ENCODE peak calls at places on chromosomes 5 and 9, in eight cellular contexts. One of them, this sample, is unnamed.
A peak's percentile ranks its signal among the peaks of the same experiment; 100 is the strongest.

GRCh38 chr5:170080786-170081445 is 24.8 kb upstream of the FOXI1 start:
- DNase-seq in GM23248: no peak
- DNase-seq in fibroblast of mammary gland: no peak
- DNase-seq in KBM-7: no peak
- DNase-seq in OCI-LY7: no peak
- DNase-seq in right lobe of liver: no peak
- DNase-seq in CD4-positive, alpha-beta memory T cell: no peak
- DNase-seq in SJSA1: no peak
- DNase-seq in this sample: no peak

GRCh38 chr5:151086905-151087360 is 6.1 kb upstream of the TNIP1 start:
- DNase-seq in right lobe of liver: no peak
- DNase-seq in KBM-7: no peak
- DNase-seq in OCI-LY7: peak; percentile 51
- DNase-seq in CD4-positive, alpha-beta memory T cell: peak; percentile 67
- DNase-seq in GM23248: no peak
- DNase-seq in SJSA1: peak; percentile 72
- DNase-seq in fibroblast of mammary gland: no peak
- DNase-seq in this sample: no peak

GRCh38 chr5:35313296-35313695 is 83.0 kb upstream of the PRLR start:
- DNase-seq in GM23248: peak; percentile 84
- DNase-seq in OCI-LY7: no peak
- DNase-seq in fibroblast of mammary gland: peak; percentile 83
- DNase-seq in SJSA1: no peak
- DNase-seq in right lobe of liver: no peak
- DNase-seq in CD4-positive, alpha-beta memory T cell: no peak
- DNase-seq in KBM-7: no peak
- DNase-seq in this sample: peak; percentile 96

GRCh38 chr5:127824126-127824525 is 120.9 kb downstream of the CCDC192 start:
- DNase-seq in KBM-7: no peak
- DNase-seq in GM23248: no peak
- DNase-seq in SJSA1: no peak
- DNase-seq in OCI-LY7: no peak
- DNase-seq in fibroblast of mammary gland: no peak
- DNase-seq in right lobe of liver: no peak
- DNase-seq in CD4-positive, alpha-beta memory T cell: no peak
- DNase-seq in this sample: no peak

GRCh38 chr5:102867999-102868662 is 113.0 kb downstream of the PAM start:
- DNase-seq in KBM-7: no peak
- DNase-seq in fibroblast of mammary gland: peak; percentile 17
- DNase-seq in SJSA1: peak; percentile 51
- DNase-seq in GM23248: peak; percentile 64
- DNase-seq in OCI-LY7: no peak
- DNase-seq in right lobe of liver: no peak
- DNase-seq in CD4-positive, alpha-beta memory T cell: no peak
- DNase-seq in this sample: peak; percentile 52

GRCh38 chr5:89229331-89230070 is 346.5 kb upstream of the MEF2C start:
- DNase-seq in right lobe of liver: no peak
- DNase-seq in fibroblast of mammary gland: no peak
- DNase-seq in CD4-positive, alpha-beta memory T cell: no peak
- DNase-seq in GM23248: no peak
- DNase-seq in OCI-LY7: no peak
- DNase-seq in SJSA1: no peak
- DNase-seq in KBM-7: no peak
- DNase-seq in this sample: no peak

GRCh38 chr5:28542968-28543367 is 1504.6 kb upstream of the CDH9 start:
- DNase-seq in fibroblast of mammary gland: peak; percentile 71
- DNase-seq in OCI-LY7: no peak
- DNase-seq in right lobe of liver: no peak
- DNase-seq in SJSA1: no peak
- DNase-seq in CD4-positive, alpha-beta memory T cell: no peak
- DNase-seq in KBM-7: no peak
- DNase-seq in GM23248: peak; percentile 0
- DNase-seq in this sample: peak; percentile 29

GRCh38 chr9:87336914-87337333 is 160.7 kb upstream of the DAPK1 start:
- DNase-seq in right lobe of liver: no peak
- DNase-seq in OCI-LY7: peak; percentile 71
- DNase-seq in SJSA1: no peak
- DNase-seq in GM23248: peak; percentile 92
- DNase-seq in CD4-positive, alpha-beta memory T cell: peak; percentile 3
- DNase-seq in KBM-7: peak; percentile 58
- DNase-seq in fibroblast of mammary gland: peak; percentile 86
- DNase-seq in this sample: peak; percentile 58

GRCh38 chr5:140220032-140220697 is 45.2 kb downstream of the CYSTM1 start:
- DNase-seq in right lobe of liver: no peak
- DNase-seq in CD4-positive, alpha-beta memory T cell: no peak
- DNase-seq in SJSA1: peak; percentile 72
- DNase-seq in OCI-LY7: no peak
- DNase-seq in fibroblast of mammary gland: peak; percentile 61
- DNase-seq in GM23248: peak; percentile 75
- DNase-seq in KBM-7: no peak
- DNase-seq in this sample: no peak

GRCh38 chr9:113461285-113461684 is 2.2 kb upstream of the RGS3 start:
- DNase-seq in SJSA1: no peak
- DNase-seq in CD4-positive, alpha-beta memory T cell: no peak
- DNase-seq in fibroblast of mammary gland: no peak
- DNase-seq in GM23248: no peak
- DNase-seq in right lobe of liver: no peak
- DNase-seq in OCI-LY7: no peak
- DNase-seq in KBM-7: no peak
- DNase-seq in this sample: no peak

GRCh38 chr9:92637331-92637730 is 32.6 kb downstream of the IPPK start:
- DNase-seq in KBM-7: no peak
- DNase-seq in right lobe of liver: peak; percentile 43
- DNase-seq in GM23248: no peak
- DNase-seq in SJSA1: no peak
- DNase-seq in fibroblast of mammary gland: no peak
- DNase-seq in OCI-LY7: no peak
- DNase-seq in CD4-positive, alpha-beta memory T cell: no peak
- DNase-seq in this sample: no peak

GRCh38 chr5:180618830-180619562 is 27.7 kb upstream of the SCGB3A1 start:
- DNase-seq in fibroblast of mammary gland: peak; percentile 47
- DNase-seq in GM23248: peak; percentile 64
- DNase-seq in OCI-LY7: no peak
- DNase-seq in CD4-positive, alpha-beta memory T cell: peak; percentile 17
- DNase-seq in right lobe of liver: no peak
- DNase-seq in KBM-7: no peak
- DNase-seq in SJSA1: peak; percentile 27
- DNase-seq in this sample: no peak

GRCh38 chr9:131257266-131258025 is 18.9 kb downstream of the FAM78A start:
- DNase-seq in OCI-LY7: no peak
- DNase-seq in SJSA1: no peak
- DNase-seq in KBM-7: no peak
- DNase-seq in right lobe of liver: peak; percentile 50
- DNase-seq in CD4-positive, alpha-beta memory T cell: no peak
- DNase-seq in GM23248: no peak
- DNase-seq in fibroblast of mammary gland: no peak
- DNase-seq in this sample: no peak

GRCh38 chr9:37758747-37759146 is 5.1 kb downstream of the TRMT10B start:
- DNase-seq in GM23248: no peak
- DNase-seq in right lobe of liver: no peak
- DNase-seq in SJSA1: no peak
- DNase-seq in OCI-LY7: no peak
- DNase-seq in KBM-7: no peak
- DNase-seq in CD4-positive, alpha-beta memory T cell: no peak
- DNase-seq in fibroblast of mammary gland: no peak
- DNase-seq in this sample: no peak

GRCh38 chr9:36543916-36544315 is 28.8 kb upstream of the MELK start:
- DNase-seq in GM23248: peak; percentile 63
- DNase-seq in OCI-LY7: no peak
- DNase-seq in right lobe of liver: no peak
- DNase-seq in CD4-positive, alpha-beta memory T cell: no peak
- DNase-seq in SJSA1: peak; percentile 66
- DNase-seq in fibroblast of mammary gland: peak; percentile 37
- DNase-seq in KBM-7: no peak
- DNase-seq in this sample: no peak

GRCh38 chr5:72517961-72518690 is 10.9 kb upstream of the ZNF366 start:
- DNase-seq in SJSA1: no peak
- DNase-seq in KBM-7: peak; percentile 83
- DNase-seq in OCI-LY7: no peak
- DNase-seq in fibroblast of mammary gland: no peak
- DNase-seq in right lobe of liver: no peak
- DNase-seq in CD4-positive, alpha-beta memory T cell: no peak
- DNase-seq in GM23248: peak; percentile 72
- DNase-seq in this sample: peak; percentile 97

GRCh38 chr5:177575488-177575887 is 16.5 kb upstream of the TMED9 start:
- DNase-seq in fibroblast of mammary gland: no peak
- DNase-seq in right lobe of liver: no peak
- DNase-seq in GM23248: no peak
- DNase-seq in OCI-LY7: no peak
- DNase-seq in SJSA1: no peak
- DNase-seq in CD4-positive, alpha-beta memory T cell: no peak
- DNase-seq in KBM-7: no peak
- DNase-seq in this sample: no peak

GRCh38 chr5:83512051-83512745 is 40.7 kb downstream of the VCAN start:
- DNase-seq in fibroblast of mammary gland: no peak
- DNase-seq in CD4-positive, alpha-beta memory T cell: no peak
- DNase-seq in SJSA1: no peak
- DNase-seq in GM23248: no peak
- DNase-seq in OCI-LY7: no peak
- DNase-seq in right lobe of liver: no peak
- DNase-seq in KBM-7: no peak
- DNase-seq in this sample: no peak

GRCh38 chr5:160260881-160261815 is 31.8 kb downstream of the FABP6 start:
- DNase-seq in fibroblast of mammary gland: peak; percentile 24
- DNase-seq in KBM-7: peak; percentile 89
- DNase-seq in SJSA1: no peak
- DNase-seq in right lobe of liver: no peak
- DNase-seq in OCI-LY7: peak; percentile 43
- DNase-seq in GM23248: no peak
- DNase-seq in CD4-positive, alpha-beta memory T cell: no peak
- DNase-seq in this sample: peak; percentile 65

GRCh38 chr9:112867275-112867991 is 23.2 kb downstream of the SLC46A2 start:
- DNase-seq in SJSA1: peak; percentile 49
- DNase-seq in GM23248: peak; percentile 88
- DNase-seq in CD4-positive, alpha-beta memory T cell: no peak
- DNase-seq in KBM-7: peak; percentile 66
- DNase-seq in fibroblast of mammary gland: peak; percentile 90
- DNase-seq in right lobe of liver: no peak
- DNase-seq in OCI-LY7: no peak
- DNase-seq in this sample: peak; percentile 83

GRCh38 chr5:167982-168660 is 23.2 kb upstream of the LRRC14B start:
- DNase-seq in CD4-positive, alpha-beta memory T cell: no peak
- DNase-seq in GM23248: peak; percentile 97
- DNase-seq in KBM-7: no peak
- DNase-seq in fibroblast of mammary gland: peak; percentile 99
- DNase-seq in SJSA1: peak; percentile 86
- DNase-seq in OCI-LY7: no peak
- DNase-seq in right lobe of liver: peak; percentile 39
- DNase-seq in this sample: no peak

GRCh38 chr5:72209515-72210115 is 102.3 kb downstream of the MAP1B start:
- DNase-seq in SJSA1: no peak
- DNase-seq in CD4-positive, alpha-beta memory T cell: no peak
- DNase-seq in KBM-7: no peak
- DNase-seq in right lobe of liver: no peak
- DNase-seq in GM23248: peak; percentile 29
- DNase-seq in fibroblast of mammary gland: no peak
- DNase-seq in OCI-LY7: no peak
- DNase-seq in this sample: no peak

GRCh38 chr9:2234371-2234893 is 219.3 kb downstream of the SMARCA2 start:
- DNase-seq in fibroblast of mammary gland: no peak
- DNase-seq in OCI-LY7: no peak
- DNase-seq in SJSA1: no peak
- DNase-seq in KBM-7: no peak
- DNase-seq in CD4-positive, alpha-beta memory T cell: no peak
- DNase-seq in right lobe of liver: no peak
- DNase-seq in GM23248: peak; percentile 63
- DNase-seq in this sample: no peak

GRCh38 chr9:105191508-105192118 is 52.8 kb upstream of the SLC44A1 start:
- DNase-seq in CD4-positive, alpha-beta memory T cell: no peak
- DNase-seq in SJSA1: no peak
- DNase-seq in OCI-LY7: no peak
- DNase-seq in right lobe of liver: no peak
- DNase-seq in fibroblast of mammary gland: peak; percentile 92
- DNase-seq in GM23248: peak; percentile 70
- DNase-seq in KBM-7: peak; percentile 57
- DNase-seq in this sample: peak; percentile 99

GRCh38 chr5:4862500-4862899 is 277.6 kb upstream of the ADAMTS16 start:
- DNase-seq in fibroblast of mammary gland: peak; percentile 60
- DNase-seq in GM23248: peak; percentile 66
- DNase-seq in KBM-7: peak; percentile 31
- DNase-seq in OCI-LY7: peak; percentile 41
- DNase-seq in right lobe of liver: no peak
- DNase-seq in CD4-positive, alpha-beta memory T cell: no peak
- DNase-seq in SJSA1: peak; percentile 26
- DNase-seq in this sample: peak; percentile 6

GRCh38 chr9:23825143-23825531 is 903 bp downstream of the ELAVL2 start:
- DNase-seq in SJSA1: no peak
- DNase-seq in CD4-positive, alpha-beta memory T cell: no peak
- DNase-seq in right lobe of liver: no peak
- DNase-seq in fibroblast of mammary gland: no peak
- DNase-seq in KBM-7: no peak
- DNase-seq in OCI-LY7: no peak
- DNase-seq in GM23248: no peak
- DNase-seq in this sample: no peak

GRCh38 chr5:132263548-132264261 is 6.2 kb downstream of the PDLIM4 start:
- DNase-seq in fibroblast of mammary gland: peak; percentile 99
- DNase-seq in GM23248: peak; percentile 95
- DNase-seq in CD4-positive, alpha-beta memory T cell: no peak
- DNase-seq in OCI-LY7: no peak
- DNase-seq in right lobe of liver: no peak
- DNase-seq in KBM-7: no peak
- DNase-seq in SJSA1: peak; percentile 85
- DNase-seq in this sample: no peak

GRCh38 chr9:130137870-130138653 is 34.1 kb upstream of the NCS1 start:
- DNase-seq in KBM-7: peak; percentile 45
- DNase-seq in CD4-positive, alpha-beta memory T cell: no peak
- DNase-seq in GM23248: peak; percentile 97
- DNase-seq in OCI-LY7: no peak
- DNase-seq in fibroblast of mammary gland: peak; percentile 97
- DNase-seq in right lobe of liver: no peak
- DNase-seq in SJSA1: peak; percentile 64
- DNase-seq in this sample: peak; percentile 25

GRCh38 chr5:175207321-175208040 is 236.5 kb downstream of the DRD1 start:
- DNase-seq in OCI-LY7: no peak
- DNase-seq in SJSA1: no peak
- DNase-seq in fibroblast of mammary gland: no peak
- DNase-seq in CD4-positive, alpha-beta memory T cell: no peak
- DNase-seq in GM23248: no peak
- DNase-seq in right lobe of liver: no peak
- DNase-seq in KBM-7: no peak
- DNase-seq in this sample: no peak

GRCh38 chr9:14811844-14812243 is 89.3 kb upstream of the CER1 start:
- DNase-seq in GM23248: no peak
- DNase-seq in fibroblast of mammary gland: no peak
- DNase-seq in CD4-positive, alpha-beta memory T cell: no peak
- DNase-seq in SJSA1: no peak
- DNase-seq in OCI-LY7: no peak
- DNase-seq in KBM-7: no peak
- DNase-seq in right lobe of liver: no peak
- DNase-seq in this sample: no peak

GRCh38 chr5:116718317-116718716 is 143.7 kb upstream of the SEMA6A start:
- DNase-seq in right lobe of liver: no peak
- DNase-seq in OCI-LY7: no peak
- DNase-seq in SJSA1: no peak
- DNase-seq in GM23248: no peak
- DNase-seq in CD4-positive, alpha-beta memory T cell: no peak
- DNase-seq in KBM-7: no peak
- DNase-seq in fibroblast of mammary gland: no peak
- DNase-seq in this sample: no peak

GRCh38 chr9:130042406-130042930 is 521 bp downstream of the FNBP1 start:
- DNase-seq in OCI-LY7: peak; percentile 42
- DNase-seq in GM23248: peak; percentile 63
- DNase-seq in right lobe of liver: peak; percentile 66
- DNase-seq in fibroblast of mammary gland: no peak
- DNase-seq in CD4-positive, alpha-beta memory T cell: no peak
- DNase-seq in KBM-7: no peak
- DNase-seq in SJSA1: peak; percentile 24
- DNase-seq in this sample: no peak

GRCh38 chr5:82165740-82166530 is 112.2 kb downstream of the RPS23 start:
- DNase-seq in KBM-7: peak; percentile 73
- DNase-seq in GM23248: peak; percentile 97
- DNase-seq in fibroblast of mammary gland: peak; percentile 98
- DNase-seq in OCI-LY7: peak; percentile 76
- DNase-seq in right lobe of liver: peak; percentile 70
- DNase-seq in CD4-positive, alpha-beta memory T cell: peak; percentile 34
- DNase-seq in SJSA1: peak; percentile 55
- DNase-seq in this sample: peak; percentile 83

GRCh38 chr5:149170292-149170691 is 29.0 kb downstream of the ABLIM3 start:
- DNase-seq in SJSA1: no peak
- DNase-seq in OCI-LY7: no peak
- DNase-seq in GM23248: no peak
- DNase-seq in CD4-positive, alpha-beta memory T cell: no peak
- DNase-seq in right lobe of liver: no peak
- DNase-seq in KBM-7: no peak
- DNase-seq in fibroblast of mammary gland: peak; percentile 84
- DNase-seq in this sample: no peak

This sample was measured in MV-4-11.